ENCODE peak calls at places on chromosomes 6 and 20, in five cellular contexts. X, S, T, L and Q are unnamed samples.
A peak's percentile ranks its signal among the peaks of the same experiment; 100 is the strongest.

GRCh38 chr6:3609388-3609787 is 142.1 kb downstream of the PXDC1 start:
- DNase-seq in S (no peak), L (no peak), T (no peak), X (no peak), Q (no peak)

GRCh38 chr6:127690092-127690491 is 113.1 kb downstream of the C6orf58 start:
- DNase-seq in X (no peak), T (no peak), S (peak; percentile 2), L (no peak), Q (peak; percentile 60)

GRCh38 chr6:57173886-57174510 is 1.9 kb downstream of the BAG2 start:
- DNase-seq in T (no peak), L (no peak), S (peak; percentile 10), X (peak; percentile 60), Q (peak; percentile 60)

GRCh38 chr20:33541074-33541473 is 51.2 kb downstream of the CBFA2T2 start:
- DNase-seq in X (peak; percentile 31), L (no peak), S (no peak), T (no peak), Q (no peak)

GRCh38 chr20:13870349-13870748 is 85.5 kb downstream of the NDUFAF5 start:
- DNase-seq in T (no peak), S (no peak), L (no peak), X (peak; percentile 21), Q (peak; percentile 55)

GRCh38 chr6:110628330-110628729 is 151.9 kb upstream of the SLC22A16 start:
- DNase-seq in T (no peak), S (no peak), L (no peak), X (no peak), Q (no peak)

GRCh38 chr6:37860226-37860839 is 40.8 kb downstream of the ZFAND3 start:
- DNase-seq in T (no peak), L (no peak), X (peak; percentile 53), S (peak; percentile 12), Q (peak; percentile 77)

GRCh38 chr6:134177753-134178229 is 125.4 kb upstream of the SLC2A12 start:
- DNase-seq in X (peak; percentile 56), S (no peak), T (no peak), L (no peak), Q (no peak)

GRCh38 chr6:56279346-56280080 is 32.1 kb upstream of the COL21A1 start:
- DNase-seq in X (peak; percentile 9), L (no peak), T (no peak), S (peak; percentile 70), Q (no peak)

GRCh38 chr20:62977613-62978558 is 25.4 kb downstream of the SLC17A9 start:
- DNase-seq in X (no peak), L (peak; percentile 67), T (peak; percentile 71), S (peak; percentile 49), Q (no peak)

GRCh38 chr20:13464702-13465101 is 174.0 kb downstream of the TASP1 start:
- DNase-seq in T (no peak), L (no peak), S (no peak), X (no peak), Q (no peak)

GRCh38 chr20:34283844-34284243 is 19.3 kb downstream of the AHCY start:
- DNase-seq in L (no peak), X (no peak), S (no peak), T (no peak), Q (no peak)

GRCh38 chr20:36548704-36549627 is 7.6 kb downstream of the MYL9 start:
- DNase-seq in L (no peak), T (no peak), X (no peak), S (no peak), Q (no peak)

GRCh38 chr6:85403331-85404015 is 46.4 kb upstream of the NT5E start:
- DNase-seq in S (no peak), T (no peak), L (no peak), X (no peak), Q (peak; percentile 61)

DNA sequence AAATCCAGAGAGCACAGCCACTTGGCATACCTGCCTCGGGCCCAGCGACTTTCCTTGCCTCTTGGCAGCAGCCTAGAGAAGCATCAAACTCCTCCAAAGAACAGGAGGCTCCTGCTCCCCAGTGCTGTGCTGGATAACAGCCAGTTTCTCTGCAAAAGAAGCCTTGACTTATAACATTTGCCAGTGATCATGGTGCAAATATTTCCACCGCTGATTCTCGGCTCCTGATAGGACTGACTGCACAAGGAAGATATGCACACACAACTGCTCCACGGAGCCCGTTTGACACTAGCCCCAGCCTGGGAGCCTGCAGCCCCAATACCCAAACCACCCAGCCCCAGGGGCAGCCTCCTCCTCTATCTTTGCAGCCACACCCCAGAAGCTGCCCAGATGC is 17.5 kb downstream of the ACSS1 start:
- DNase-seq in T (no peak), X (no peak), L (no peak), S (no peak), Q (no peak)
- TF ChIP-seq JUNB in T (no peak), X (no peak), L (no peak), S (no peak), Q (no peak)

DNA sequence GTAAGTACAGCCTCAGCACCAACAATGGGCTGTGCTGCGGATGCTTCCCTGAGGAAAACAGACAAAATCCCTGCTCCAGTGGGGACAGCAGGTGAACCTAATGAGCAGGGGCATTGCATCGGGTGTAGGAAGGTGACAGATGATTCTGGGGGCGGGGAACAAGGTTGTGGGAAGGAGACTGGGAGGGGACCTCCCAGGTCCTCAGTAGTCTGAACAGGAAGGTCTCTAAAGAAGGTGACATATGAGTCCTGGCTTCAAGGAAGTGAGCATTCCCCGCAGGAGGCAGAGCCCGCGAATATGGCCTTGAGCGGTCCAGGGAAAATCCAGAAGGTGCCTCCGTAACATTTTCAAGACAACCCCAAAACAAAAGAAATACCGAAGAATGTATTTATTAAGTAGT is 19.4 kb downstream of the ULBP1 start:
- DNase-seq in S (no peak), T (no peak), X (no peak), L (no peak), Q (no peak)
- TF ChIP-seq JUNB in S (no peak), T (no peak), X (no peak), L (no peak), Q (no peak)

GRCh38 chr6:48111575-48111974 is 578 bp upstream of the PTCHD4 start:
- DNase-seq in X (no peak), S (no peak), L (no peak), T (no peak), Q (peak; percentile 16)
- TF ChIP-seq JUNB in X (no peak), S (no peak), L (no peak), T (no peak), Q (no peak)

DNA sequence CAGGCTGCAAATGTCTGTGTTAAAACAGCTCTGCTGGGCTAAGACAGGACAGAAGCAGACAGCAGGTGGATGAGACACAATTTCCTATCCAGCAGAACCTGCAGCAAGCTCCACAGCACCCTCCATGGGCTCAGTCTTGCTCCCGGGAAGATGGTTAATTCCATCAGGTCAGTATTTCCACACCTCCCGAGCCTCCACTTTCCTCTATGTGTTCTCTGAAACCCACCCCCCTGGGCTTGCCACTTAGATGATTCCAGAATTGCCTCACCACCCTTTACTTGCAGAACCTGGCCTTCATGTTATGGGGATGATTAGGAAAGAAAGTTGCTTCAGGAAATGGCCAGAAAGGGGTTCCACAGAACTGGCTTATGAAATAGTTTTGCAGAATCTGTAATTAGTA is 43.8 kb downstream of the ERMARD start:
- DNase-seq in X (no peak), T (no peak), L (no peak), S (no peak), Q (no peak)
- TF ChIP-seq JUNB in X (no peak), T (no peak), L (no peak), S (no peak), Q (no peak)

GRCh38 chr6:150143521-150144293 is 863 bp downstream of the PPP1R14C start:
- DNase-seq in T (no peak), X (no peak), S (no peak), L (peak; percentile 50), Q (peak; percentile 32)
- TF ChIP-seq JUNB in T (no peak), X (no peak), S (no peak), L (no peak), Q (no peak)

GRCh38 chr6:6384520-6384919 is 64.1 kb upstream of the F13A1 start:
- DNase-seq in L (no peak), S (no peak), X (no peak), T (no peak), Q (peak; percentile 70)

GRCh38 chr6:6390849-6391602 is 70.6 kb upstream of the F13A1 start:
- DNase-seq in L (no peak), X (no peak), S (no peak), T (peak; percentile 78), Q (peak; percentile 12)

GRCh38 chr6:6386010-6386409 is 65.5 kb upstream of the F13A1 start:
- DNase-seq in X (no peak), T (no peak), S (no peak), L (no peak), Q (peak; percentile 12)
- TF ChIP-seq JUNB in X (no peak), T (no peak), S (no peak), L (no peak), Q (no peak)